ENCODE peak calls at places on chromosome 6, in eight cellular contexts. S is GM10248, A is brain microvascular endothelial cell, I is OCI-LY7, P is Caco-2, Z is type B pancreatic cell, X is thyroid gland, U is transverse colon. E is an unnamed sample.

GRCh38 chr6:113825776-113826175 is 31.4 kb upstream of the MARCKS start:
- DNase-seq in S (no peak), A (peak), I (no peak), P (no peak), Z (no peak), X (peak), U (peak), E (no peak)

GRCh38 chr6:89387516-89388222 is 24.4 kb downstream of the RRAGD start:
- DNase-seq in S (peak), A (no peak), I (peak), P (no peak), Z (no peak), X (no peak), U (no peak), E (no peak)

GRCh38 chr6:15293674-15294073 is 47.8 kb downstream of the JARID2 start:
- DNase-seq in S (no peak), A (no peak), I (no peak), P (no peak), Z (no peak), X (no peak), U (no peak), E (no peak)

GRCh38 chr6:143215785-143216184 is 155.1 kb downstream of the AIG1 start:
- DNase-seq in S (no peak), A (no peak), I (no peak), P (no peak), Z (no peak), X (no peak), U (no peak), E (no peak)

GRCh38 chr6:119096683-119097310 is 18.3 kb upstream of the FAM184A start:
- DNase-seq in S (no peak), A (peak), I (no peak), P (no peak), Z (no peak), X (peak), U (peak), E (no peak)

GRCh38 chr6:11805259-11806053 is 26.9 kb upstream of the ADTRP start:
- DNase-seq in S (no peak), A (no peak), I (no peak), P (no peak), Z (no peak), X (no peak), U (peak), E (no peak)

GRCh38 chr6:117951783-117952182 is 44.7 kb downstream of the SLC35F1 start:
- DNase-seq in S (no peak), A (no peak), I (no peak), P (no peak), Z (no peak), X (no peak), U (no peak), E (no peak)

GRCh38 chr6:140846518-140847277 is 1286.0 kb upstream of the GJE1 start:
- DNase-seq in S (no peak), A (no peak), I (no peak), P (no peak), Z (no peak), X (no peak), U (no peak), E (no peak)

GRCh38 chr6:159080217-159080976 is 35.6 kb upstream of the TAGAP start:
- DNase-seq in S (no peak), A (no peak), I (peak), P (no peak), Z (no peak), X (no peak), U (no peak), E (peak)

GRCh38 chr6:7267521-7268091 is 45.4 kb downstream of the SSR1 start:
- DNase-seq in S (no peak), A (peak), I (no peak), P (no peak), Z (peak), X (peak), U (no peak), E (peak)

GRCh38 chr6:45626087-45626891 is 248.6 kb upstream of the SUPT3H start:
- DNase-seq in S (no peak), A (peak), I (no peak), P (no peak), Z (no peak), X (peak), U (no peak), E (no peak)

GRCh38 chr6:157317129-157317814 is 6.0 kb downstream of the TMEM242 start:
- DNase-seq in S (no peak), A (peak), I (no peak), P (no peak), Z (no peak), X (peak), U (peak), E (no peak)

GRCh38 chr6:100472674-100473073 is 8.0 kb upstream of the SIM1 start:
- DNase-seq in S (no peak), A (peak), I (no peak), P (no peak), Z (no peak), X (no peak), U (no peak), E (no peak)

GRCh38 chr6:139378882-139379341 is 4.5 kb upstream of the CITED2 start:
- DNase-seq in S (no peak), A (no peak), I (no peak), P (no peak), Z (no peak), X (no peak), U (no peak), E (no peak)

GRCh38 chr6:151432650-151433049 is 19.3 kb downstream of the RMND1 start:
- DNase-seq in S (no peak), A (no peak), I (no peak), P (no peak), Z (no peak), X (no peak), U (no peak), E (no peak)

GRCh38 chr6:142013286-142013685 is 119.4 kb upstream of the GJE1 start:
- DNase-seq in S (no peak), A (peak), I (no peak), P (no peak), Z (no peak), X (no peak), U (no peak), E (no peak)

GRCh38 chr6:6962699-6963098 is 145.1 kb upstream of the RREB1 start:
- DNase-seq in S (no peak), A (no peak), I (no peak), P (no peak), Z (no peak), X (no peak), U (no peak), E (no peak)

GRCh38 chr6:137983269-137983668 is 116.2 kb downstream of the TNFAIP3 start:
- DNase-seq in S (no peak), A (no peak), I (no peak), P (no peak), Z (no peak), X (no peak), U (no peak), E (no peak)

GRCh38 chr6:166483556-166484250 is 101.0 kb upstream of the MPC1 start:
- DNase-seq in S (no peak), A (no peak), I (no peak), P (no peak), Z (no peak), X (no peak), U (no peak), E (no peak)

GRCh38 chr6:143822584-143823024 is 20.5 kb upstream of the LTV1 start:
- DNase-seq in S (no peak), A (peak), I (no peak), P (no peak), Z (no peak), X (peak), U (no peak), E (no peak)

GRCh38 chr6:164133095-164133494 is 718.6 kb downstream of the QKI start:
- DNase-seq in S (no peak), A (peak), I (no peak), P (no peak), Z (no peak), X (no peak), U (no peak), E (no peak)

GRCh38 chr6:34276191-34276590 is 27.4 kb upstream of the SMIM29 start:
- DNase-seq in S (no peak), A (no peak), I (no peak), P (no peak), Z (no peak), X (no peak), U (no peak), E (no peak)
- TF ChIP-seq CTCF in S (no peak), A (no peak), I (no peak), P (no peak), Z (no peak), X (no peak), U (no peak), E (no peak)

GRCh38 chr6:77450924-77451323 is 12.4 kb downstream of the HTR1B start:
- DNase-seq in S (no peak), A (no peak), I (no peak), P (no peak), Z (no peak), X (no peak), U (no peak), E (no peak)
- TF ChIP-seq CTCF in S (no peak), A (peak), I (no peak), P (no peak), Z (no peak), X (no peak), U (no peak), E (peak)

GRCh38 chr6:78615430-78615904 is 251.9 kb upstream of the IRAK1BP1 start:
- DNase-seq in S (no peak), A (no peak), I (no peak), P (no peak), Z (no peak), X (no peak), U (no peak), E (no peak)

GRCh38 chr6:78614961-78615360 is 252.4 kb upstream of the IRAK1BP1 start:
- DNase-seq in S (no peak), A (no peak), I (no peak), P (no peak), Z (no peak), X (no peak), U (no peak), E (no peak)

GRCh38 chr6:78611097-78611625 is 256.2 kb upstream of the IRAK1BP1 start:
- DNase-seq in S (no peak), A (no peak), I (no peak), P (no peak), Z (no peak), X (no peak), U (no peak), E (no peak)

GRCh38 chr6:78607188-78607587 is 260.2 kb upstream of the IRAK1BP1 start:
- DNase-seq in S (no peak), A (no peak), I (no peak), P (no peak), Z (no peak), X (no peak), U (no peak), E (no peak)

DNA sequence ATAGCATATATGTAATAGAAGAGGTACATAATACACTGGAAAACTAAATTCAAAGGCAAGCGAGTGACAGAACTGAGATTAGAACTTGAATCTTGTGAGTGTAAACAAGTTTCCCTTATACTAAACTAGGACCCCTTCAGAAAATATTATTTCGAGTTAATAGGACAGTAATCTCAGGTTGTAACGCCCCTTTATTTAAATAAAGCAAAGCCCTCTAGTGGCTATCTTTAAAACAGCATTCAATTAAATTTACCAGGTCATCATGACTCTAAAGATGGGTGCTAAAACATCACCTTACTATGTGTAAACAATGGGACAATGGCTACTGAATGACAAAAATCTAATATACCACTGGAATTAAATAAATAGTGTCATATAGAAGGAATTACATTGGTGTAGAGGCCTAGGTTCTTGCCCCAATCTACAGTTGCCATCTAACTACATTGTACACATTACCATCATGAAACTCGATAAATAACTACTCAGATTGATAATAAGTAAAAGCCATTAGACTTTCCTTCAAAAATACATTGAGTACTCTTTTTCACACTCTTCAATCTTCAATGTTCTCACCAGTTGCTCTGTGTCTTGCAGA is 255.4 kb upstream of the IRAK1BP1 start:
- DNase-seq in S (no peak), A (no peak), I (peak), P (no peak), Z (no peak), X (no peak), U (no peak), E (no peak)
- TF ChIP-seq CTCF in S (peak), A (peak), I (peak), P (peak), Z (peak), X (peak), U (peak), E (peak)

GRCh38 chr6:145736854-145737181 is 1.5 kb upstream of the EPM2A start:
- DNase-seq in S (no peak), A (no peak), I (no peak), P (no peak), Z (no peak), X (no peak), U (peak), E (no peak)

GRCh38 chr6:145734486-145735355 is 599 bp downstream of the EPM2A start:
- DNase-seq in S (peak), A (peak), I (peak), P (peak), Z (peak), X (peak), U (peak), E (peak)

GRCh38 chr6:145733207-145733606 is 2.1 kb downstream of the EPM2A start:
- DNase-seq in S (no peak), A (no peak), I (no peak), P (no peak), Z (no peak), X (no peak), U (no peak), E (no peak)

GRCh38 chr6:145733770-145734169 is 1.6 kb downstream of the EPM2A start:
- DNase-seq in S (no peak), A (no peak), I (peak), P (no peak), Z (no peak), X (no peak), U (no peak), E (no peak)

DNA sequence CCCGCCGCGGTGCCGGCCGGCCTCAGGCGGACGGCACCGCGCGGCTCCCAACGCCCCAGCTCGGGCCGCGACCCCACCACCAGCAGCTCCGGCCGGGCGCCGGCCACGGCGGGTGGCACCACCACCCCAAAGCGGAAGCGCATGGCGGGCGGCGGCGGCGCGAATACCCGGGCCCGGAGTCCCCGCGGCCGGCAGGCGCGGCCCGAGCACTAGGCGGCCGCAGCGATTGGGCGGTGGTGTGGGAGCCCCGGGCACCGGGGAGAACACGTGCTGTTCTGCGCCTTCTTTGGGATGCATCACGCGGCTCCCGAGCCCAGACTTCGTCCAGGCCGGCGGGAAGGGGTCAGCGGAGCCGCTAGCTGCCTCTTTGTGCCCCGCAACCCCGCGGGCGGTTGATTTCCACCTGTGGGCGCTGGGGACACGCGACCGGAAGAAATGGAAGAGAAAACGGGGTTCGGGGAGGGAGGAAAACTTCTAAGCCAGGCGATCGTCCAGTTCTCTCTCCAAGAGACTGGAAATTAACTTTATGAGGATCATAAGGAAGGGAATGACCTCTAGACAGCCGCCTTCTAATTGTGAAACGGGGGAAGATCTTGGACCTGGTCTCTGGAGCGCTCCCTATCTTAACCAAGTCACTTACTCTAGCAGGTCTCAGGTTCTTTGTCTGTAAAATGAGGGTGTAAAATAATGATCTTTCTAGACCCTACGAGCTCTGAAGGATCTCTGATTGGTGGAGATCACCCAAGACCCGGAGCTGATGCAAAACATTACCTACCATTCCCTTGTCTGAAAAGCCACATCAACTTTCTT is at the start of gene EPM2A:
- DNase-seq in S (peak), A (peak), I (peak), P (peak), Z (peak), X (peak), U (peak), E (peak)
- TF ChIP-seq CTCF in S (no peak), A (peak), I (peak), P (no peak), Z (no peak), X (no peak), U (peak), E (no peak)

DNA sequence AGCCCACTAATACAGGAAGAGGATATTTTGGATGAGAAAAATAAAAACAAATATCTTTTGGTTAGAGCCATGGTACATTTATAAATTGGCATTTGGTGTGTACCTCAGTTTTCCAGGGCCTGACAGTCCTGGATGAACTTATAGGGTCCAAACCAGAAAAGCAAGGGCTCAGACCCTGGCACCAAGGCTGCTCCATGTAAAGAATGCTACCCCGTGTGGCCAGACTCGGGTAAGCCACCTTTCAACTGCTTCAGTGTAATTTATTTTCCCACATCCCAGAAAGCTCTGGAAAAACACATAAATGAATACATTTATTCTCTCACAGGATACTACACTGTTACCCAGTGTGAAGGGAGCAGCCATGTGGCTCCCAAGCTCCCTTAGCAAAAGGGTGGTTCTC is 13.9 kb downstream of the MRPL14 start:
- DNase-seq in S (no peak), A (no peak), I (no peak), P (no peak), Z (no peak), X (no peak), U (no peak), E (no peak)
- TF ChIP-seq CTCF in S (peak), A (peak), I (peak), P (peak), Z (peak), X (no peak), U (no peak), E (peak)

DNA sequence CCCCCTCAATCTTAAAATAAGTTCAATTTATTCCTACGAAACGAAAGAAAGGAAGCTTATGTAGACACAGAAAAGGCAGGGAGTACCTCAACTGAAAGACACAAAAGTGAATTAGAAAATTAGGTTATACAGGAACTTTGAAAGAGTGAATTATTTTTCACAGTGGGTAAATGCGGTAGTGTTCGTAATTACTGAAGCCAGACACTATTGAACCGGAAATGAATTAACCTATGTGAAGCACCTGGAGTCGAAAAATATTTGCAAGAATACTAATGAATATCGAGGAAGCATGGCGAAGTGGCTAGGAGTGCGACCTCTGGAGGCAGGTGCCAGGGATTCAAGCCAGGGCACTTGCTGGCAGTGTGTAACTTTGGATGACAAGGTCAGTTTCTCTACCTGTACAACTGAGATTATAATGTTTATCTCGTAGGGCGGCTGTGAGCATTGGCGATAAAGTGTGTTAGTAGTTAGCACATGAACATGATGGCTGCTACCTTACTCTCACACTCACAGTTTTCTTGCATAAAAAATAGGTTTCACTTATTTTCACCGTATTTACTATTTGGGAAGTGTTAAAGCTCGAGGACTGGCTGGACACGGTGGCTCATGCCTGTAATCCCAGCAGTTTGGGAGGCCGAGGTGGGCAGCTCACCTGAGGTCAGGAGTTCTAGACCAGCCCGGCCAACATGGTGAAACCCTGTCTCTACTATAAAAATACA is 542 bp upstream of the SLC18B1 start:
- DNase-seq in S (peak), A (peak), I (peak), P (peak), Z (peak), X (peak), U (peak), E (no peak)
- TF ChIP-seq CTCF in S (peak), A (peak), I (peak), P (peak), Z (peak), X (peak), U (peak), E (peak)

GRCh38 chr6:39092124-39092523 is 22.9 kb downstream of the SAYSD1 start:
- DNase-seq in S (no peak), A (no peak), I (no peak), P (peak), Z (no peak), X (no peak), U (no peak), E (no peak)
- TF ChIP-seq CTCF in S (no peak), A (peak), I (no peak), P (peak), Z (peak), X (no peak), U (no peak), E (no peak)

E was measured in osteocyte.